ENCODE peak calls at places on chromosomes 4 and X, in nine cellular contexts. One of them, this sample, is unnamed.

GRCh38 chrX:68910743-68911142 is 81.9 kb downstream of the EFNB1 start:
- DNase-seq in CD8-positive, alpha-beta T cell: no peak
- DNase-seq in mucosa of descending colon: no peak
- DNase-seq in right lobe of liver: no peak
- DNase-seq in Calu3: no peak
- DNase-seq in kidney glomerular epithelial cell: no peak
- DNase-seq in AG04450: no peak
- DNase-seq in SK-MEL-5: no peak
- DNase-seq in amniotic stem cell: no peak
- DNase-seq in this sample: no peak

GRCh38 chr4:41939016-41939623 is 3.9 kb downstream of the TMEM33 start:
- DNase-seq in CD8-positive, alpha-beta T cell: no peak
- DNase-seq in mucosa of descending colon: no peak
- DNase-seq in right lobe of liver: no peak
- DNase-seq in Calu3: no peak
- DNase-seq in kidney glomerular epithelial cell: peak
- DNase-seq in AG04450: no peak
- DNase-seq in SK-MEL-5: no peak
- DNase-seq in amniotic stem cell: no peak
- DNase-seq in this sample: no peak

GRCh38 chr4:24704152-24704551 is 91.2 kb upstream of the SOD3 start:
- DNase-seq in CD8-positive, alpha-beta T cell: no peak
- DNase-seq in mucosa of descending colon: no peak
- DNase-seq in right lobe of liver: no peak
- DNase-seq in Calu3: no peak
- DNase-seq in kidney glomerular epithelial cell: no peak
- DNase-seq in AG04450: no peak
- DNase-seq in SK-MEL-5: no peak
- DNase-seq in amniotic stem cell: no peak
- DNase-seq in this sample: no peak

GRCh38 chrX:25976683-25977310 is 161.3 kb upstream of the MAGEB18 start:
- DNase-seq in CD8-positive, alpha-beta T cell: no peak
- DNase-seq in mucosa of descending colon: no peak
- DNase-seq in right lobe of liver: no peak
- DNase-seq in Calu3: no peak
- DNase-seq in kidney glomerular epithelial cell: no peak
- DNase-seq in AG04450: no peak
- DNase-seq in SK-MEL-5: no peak
- DNase-seq in amniotic stem cell: no peak
- DNase-seq in this sample: no peak

GRCh38 chrX:2965965-2966364 is 36.8 kb upstream of the ARSD start:
- DNase-seq in CD8-positive, alpha-beta T cell: no peak
- DNase-seq in mucosa of descending colon: no peak
- DNase-seq in right lobe of liver: no peak
- DNase-seq in Calu3: no peak
- DNase-seq in kidney glomerular epithelial cell: no peak
- DNase-seq in AG04450: no peak
- DNase-seq in SK-MEL-5: no peak
- DNase-seq in amniotic stem cell: no peak
- DNase-seq in this sample: no peak

GRCh38 chr4:189162888-189163287 is 777.8 kb upstream of the FRG1 start:
- DNase-seq in CD8-positive, alpha-beta T cell: no peak
- DNase-seq in mucosa of descending colon: no peak
- DNase-seq in right lobe of liver: no peak
- DNase-seq in Calu3: no peak
- DNase-seq in kidney glomerular epithelial cell: no peak
- DNase-seq in AG04450: no peak
- DNase-seq in SK-MEL-5: no peak
- DNase-seq in amniotic stem cell: no peak
- DNase-seq in this sample: no peak

GRCh38 chr4:139795476-139795875 is 129.9 kb downstream of the MGST2 start:
- DNase-seq in CD8-positive, alpha-beta T cell: no peak
- DNase-seq in mucosa of descending colon: no peak
- DNase-seq in right lobe of liver: no peak
- DNase-seq in Calu3: no peak
- DNase-seq in kidney glomerular epithelial cell: no peak
- DNase-seq in AG04450: no peak
- DNase-seq in SK-MEL-5: no peak
- DNase-seq in amniotic stem cell: no peak
- DNase-seq in this sample: no peak

GRCh38 chr4:158253350-158253980 is 43.2 kb downstream of the TMEM144 start:
- DNase-seq in CD8-positive, alpha-beta T cell: no peak
- DNase-seq in mucosa of descending colon: no peak
- DNase-seq in right lobe of liver: no peak
- DNase-seq in Calu3: peak
- DNase-seq in kidney glomerular epithelial cell: peak
- DNase-seq in AG04450: peak
- DNase-seq in SK-MEL-5: peak
- DNase-seq in amniotic stem cell: peak
- DNase-seq in this sample: peak

GRCh38 chr4:76570141-76570989 is 135.3 kb downstream of the SHROOM3 start:
- DNase-seq in CD8-positive, alpha-beta T cell: no peak
- DNase-seq in mucosa of descending colon: no peak
- DNase-seq in right lobe of liver: peak
- DNase-seq in Calu3: no peak
- DNase-seq in kidney glomerular epithelial cell: peak
- DNase-seq in AG04450: peak
- DNase-seq in SK-MEL-5: no peak
- DNase-seq in amniotic stem cell: peak
- DNase-seq in this sample: no peak

GRCh38 chrX:27057883-27058282 is 405.3 kb downstream of the PPP4R3C start:
- DNase-seq in CD8-positive, alpha-beta T cell: no peak
- DNase-seq in mucosa of descending colon: no peak
- DNase-seq in right lobe of liver: no peak
- DNase-seq in Calu3: no peak
- DNase-seq in kidney glomerular epithelial cell: no peak
- DNase-seq in AG04450: no peak
- DNase-seq in SK-MEL-5: no peak
- DNase-seq in amniotic stem cell: no peak
- DNase-seq in this sample: no peak

GRCh38 chrX:46444011-46444410 is 101.2 kb downstream of the ZNF674 start:
- DNase-seq in CD8-positive, alpha-beta T cell: no peak
- DNase-seq in mucosa of descending colon: no peak
- DNase-seq in right lobe of liver: no peak
- DNase-seq in Calu3: peak
- DNase-seq in kidney glomerular epithelial cell: peak
- DNase-seq in AG04450: peak
- DNase-seq in SK-MEL-5: no peak
- DNase-seq in amniotic stem cell: peak
- DNase-seq in this sample: no peak

GRCh38 chr4:4185528-4185927 is 41.2 kb downstream of the OTOP1 start:
- DNase-seq in CD8-positive, alpha-beta T cell: no peak
- DNase-seq in mucosa of descending colon: no peak
- DNase-seq in right lobe of liver: no peak
- DNase-seq in Calu3: no peak
- DNase-seq in kidney glomerular epithelial cell: no peak
- DNase-seq in AG04450: no peak
- DNase-seq in SK-MEL-5: no peak
- DNase-seq in amniotic stem cell: no peak
- DNase-seq in this sample: no peak

GRCh38 chr4:71231073-71231752 is 107.6 kb upstream of the SLC4A4 start:
- DNase-seq in CD8-positive, alpha-beta T cell: no peak
- DNase-seq in mucosa of descending colon: peak
- DNase-seq in right lobe of liver: peak
- DNase-seq in Calu3: peak
- DNase-seq in kidney glomerular epithelial cell: peak
- DNase-seq in AG04450: no peak
- DNase-seq in SK-MEL-5: no peak
- DNase-seq in amniotic stem cell: peak
- DNase-seq in this sample: peak

GRCh38 chr4:4541040-4541631 is 712 bp downstream of the STX18 start:
- DNase-seq in CD8-positive, alpha-beta T cell: no peak
- DNase-seq in mucosa of descending colon: no peak
- DNase-seq in right lobe of liver: no peak
- DNase-seq in Calu3: peak
- DNase-seq in kidney glomerular epithelial cell: peak
- DNase-seq in AG04450: no peak
- DNase-seq in SK-MEL-5: peak
- DNase-seq in amniotic stem cell: no peak
- DNase-seq in this sample: no peak

GRCh38 chrX:30653415-30654131 is at the start of gene GK:
- DNase-seq in CD8-positive, alpha-beta T cell: no peak
- DNase-seq in mucosa of descending colon: no peak
- DNase-seq in right lobe of liver: no peak
- DNase-seq in Calu3: peak
- DNase-seq in kidney glomerular epithelial cell: no peak
- DNase-seq in AG04450: no peak
- DNase-seq in SK-MEL-5: no peak
- DNase-seq in amniotic stem cell: no peak
- DNase-seq in this sample: no peak

GRCh38 chrX:112043997-112044396 is 38.6 kb downstream of the TRPC5 start:
- DNase-seq in CD8-positive, alpha-beta T cell: no peak
- DNase-seq in mucosa of descending colon: no peak
- DNase-seq in right lobe of liver: no peak
- DNase-seq in Calu3: peak
- DNase-seq in kidney glomerular epithelial cell: peak
- DNase-seq in AG04450: no peak
- DNase-seq in SK-MEL-5: peak
- DNase-seq in amniotic stem cell: no peak
- DNase-seq in this sample: no peak

GRCh38 chr4:109046549-109047171 is 255.8 kb downstream of the COL25A1 start:
- DNase-seq in CD8-positive, alpha-beta T cell: no peak
- DNase-seq in mucosa of descending colon: no peak
- DNase-seq in right lobe of liver: no peak
- DNase-seq in Calu3: no peak
- DNase-seq in kidney glomerular epithelial cell: no peak
- DNase-seq in AG04450: peak
- DNase-seq in SK-MEL-5: no peak
- DNase-seq in amniotic stem cell: no peak
- DNase-seq in this sample: no peak

GRCh38 chr4:20252656-20253271 is 1.1 kb downstream of the SLIT2 start:
- DNase-seq in CD8-positive, alpha-beta T cell: no peak
- DNase-seq in mucosa of descending colon: peak
- DNase-seq in right lobe of liver: peak
- DNase-seq in Calu3: no peak
- DNase-seq in kidney glomerular epithelial cell: no peak
- DNase-seq in AG04450: no peak
- DNase-seq in SK-MEL-5: peak
- DNase-seq in amniotic stem cell: no peak
- DNase-seq in this sample: no peak

GRCh38 chrX:107454302-107454701 is 4.8 kb downstream of the FRMPD3 start:
- DNase-seq in CD8-positive, alpha-beta T cell: no peak
- DNase-seq in mucosa of descending colon: no peak
- DNase-seq in right lobe of liver: no peak
- DNase-seq in Calu3: peak
- DNase-seq in kidney glomerular epithelial cell: peak
- DNase-seq in AG04450: no peak
- DNase-seq in SK-MEL-5: no peak
- DNase-seq in amniotic stem cell: no peak
- DNase-seq in this sample: no peak

GRCh38 chr4:26052663-26053534 is 138.9 kb downstream of the SMIM20 start:
- DNase-seq in CD8-positive, alpha-beta T cell: no peak
- DNase-seq in mucosa of descending colon: no peak
- DNase-seq in right lobe of liver: no peak
- DNase-seq in Calu3: no peak
- DNase-seq in kidney glomerular epithelial cell: no peak
- DNase-seq in AG04450: no peak
- DNase-seq in SK-MEL-5: no peak
- DNase-seq in amniotic stem cell: no peak
- DNase-seq in this sample: no peak

GRCh38 chrX:148500428-148501120 is at the start of gene AFF2:
- DNase-seq in CD8-positive, alpha-beta T cell: peak
- DNase-seq in mucosa of descending colon: peak
- DNase-seq in right lobe of liver: peak
- DNase-seq in Calu3: peak
- DNase-seq in kidney glomerular epithelial cell: no peak
- DNase-seq in AG04450: no peak
- DNase-seq in SK-MEL-5: no peak
- DNase-seq in amniotic stem cell: no peak
- DNase-seq in this sample: peak

GRCh38 chrX:41086627-41086932 is 1.3 kb downstream of the USP9X start:
- DNase-seq in CD8-positive, alpha-beta T cell: no peak
- DNase-seq in mucosa of descending colon: no peak
- DNase-seq in right lobe of liver: no peak
- DNase-seq in Calu3: no peak
- DNase-seq in kidney glomerular epithelial cell: no peak
- DNase-seq in AG04450: no peak
- DNase-seq in SK-MEL-5: peak
- DNase-seq in amniotic stem cell: peak
- DNase-seq in this sample: no peak

GRCh38 chr4:128357286-128357685 is 69.7 kb upstream of the PGRMC2 start:
- DNase-seq in CD8-positive, alpha-beta T cell: no peak
- DNase-seq in mucosa of descending colon: no peak
- DNase-seq in right lobe of liver: no peak
- DNase-seq in Calu3: no peak
- DNase-seq in kidney glomerular epithelial cell: no peak
- DNase-seq in AG04450: no peak
- DNase-seq in SK-MEL-5: no peak
- DNase-seq in amniotic stem cell: no peak
- DNase-seq in this sample: no peak

GRCh38 chr4:184992422-184992821 is 25.9 kb upstream of the HELT start:
- DNase-seq in CD8-positive, alpha-beta T cell: no peak
- DNase-seq in mucosa of descending colon: no peak
- DNase-seq in right lobe of liver: no peak
- DNase-seq in Calu3: no peak
- DNase-seq in kidney glomerular epithelial cell: no peak
- DNase-seq in AG04450: no peak
- DNase-seq in SK-MEL-5: no peak
- DNase-seq in amniotic stem cell: no peak
- DNase-seq in this sample: no peak

GRCh38 chr4:75545526-75545925 is 10.3 kb upstream of the ODAPH start:
- DNase-seq in CD8-positive, alpha-beta T cell: no peak
- DNase-seq in mucosa of descending colon: no peak
- DNase-seq in right lobe of liver: no peak
- DNase-seq in Calu3: no peak
- DNase-seq in kidney glomerular epithelial cell: no peak
- DNase-seq in AG04450: no peak
- DNase-seq in SK-MEL-5: no peak
- DNase-seq in amniotic stem cell: no peak
- DNase-seq in this sample: no peak

GRCh38 chr4:10198365-10198764 is 81.8 kb upstream of the WDR1 start:
- DNase-seq in CD8-positive, alpha-beta T cell: no peak
- DNase-seq in mucosa of descending colon: no peak
- DNase-seq in right lobe of liver: no peak
- DNase-seq in Calu3: no peak
- DNase-seq in kidney glomerular epithelial cell: no peak
- DNase-seq in AG04450: no peak
- DNase-seq in SK-MEL-5: no peak
- DNase-seq in amniotic stem cell: no peak
- DNase-seq in this sample: no peak

GRCh38 chr4:55321707-55322264 is 24.3 kb upstream of the SRD5A3 start:
- DNase-seq in CD8-positive, alpha-beta T cell: no peak
- DNase-seq in mucosa of descending colon: no peak
- DNase-seq in right lobe of liver: no peak
- DNase-seq in Calu3: peak
- DNase-seq in kidney glomerular epithelial cell: peak
- DNase-seq in AG04450: no peak
- DNase-seq in SK-MEL-5: peak
- DNase-seq in amniotic stem cell: peak
- DNase-seq in this sample: peak

GRCh38 chrX:152641996-152642395 is 4.3 kb downstream of the GABRQ start:
- DNase-seq in CD8-positive, alpha-beta T cell: no peak
- DNase-seq in mucosa of descending colon: no peak
- DNase-seq in right lobe of liver: no peak
- DNase-seq in Calu3: peak
- DNase-seq in kidney glomerular epithelial cell: no peak
- DNase-seq in AG04450: no peak
- DNase-seq in SK-MEL-5: peak
- DNase-seq in amniotic stem cell: no peak
- DNase-seq in this sample: no peak

GRCh38 chr4:121728798-121729226 is 32.0 kb upstream of the ANXA5 start:
- DNase-seq in CD8-positive, alpha-beta T cell: no peak
- DNase-seq in mucosa of descending colon: no peak
- DNase-seq in right lobe of liver: no peak
- DNase-seq in Calu3: no peak
- DNase-seq in kidney glomerular epithelial cell: peak
- DNase-seq in AG04450: no peak
- DNase-seq in SK-MEL-5: no peak
- DNase-seq in amniotic stem cell: peak
- DNase-seq in this sample: no peak

GRCh38 chr4:130591091-130591490 is 1495.1 kb downstream of the C4orf33 start:
- DNase-seq in CD8-positive, alpha-beta T cell: no peak
- DNase-seq in mucosa of descending colon: no peak
- DNase-seq in right lobe of liver: no peak
- DNase-seq in Calu3: no peak
- DNase-seq in kidney glomerular epithelial cell: no peak
- DNase-seq in AG04450: no peak
- DNase-seq in SK-MEL-5: no peak
- DNase-seq in amniotic stem cell: no peak
- DNase-seq in this sample: no peak

GRCh38 chr4:55183926-55184599 is 58.7 kb upstream of the KDR start:
- DNase-seq in CD8-positive, alpha-beta T cell: no peak
- DNase-seq in mucosa of descending colon: no peak
- DNase-seq in right lobe of liver: no peak
- DNase-seq in Calu3: peak
- DNase-seq in kidney glomerular epithelial cell: peak
- DNase-seq in AG04450: peak
- DNase-seq in SK-MEL-5: peak
- DNase-seq in amniotic stem cell: peak
- DNase-seq in this sample: no peak